ENCODE peak calls at places on chromosomes 4 and X, in six cellular contexts. F is effector CD4-positive, alpha-beta T cell; G is pons; N is activated T-cell treated with anti-CD3 and anti-CD28 coated beads for 24 hours; Z is NCI-H1436; I is amygdala. M is an unnamed sample.

GRCh38 chrX:71253253-71254091 is 468 bp downstream of the ZMYM3 start:
- DNase-seq in F (peak), G (no peak), N (no peak), Z (peak), I (no peak), M (peak)

GRCh38 chr4:75080888-75081287 is 148.0 kb downstream of the PARM1 start:
- DNase-seq in F (no peak), G (no peak), N (no peak), Z (no peak), I (no peak), M (no peak)

GRCh38 chr4:118712872-118713271 is 27.7 kb downstream of the METTL14 start:
- DNase-seq in F (no peak), G (no peak), N (no peak), Z (no peak), I (no peak), M (no peak)

GRCh38 chr4:78552398-78553396 is 1.1 kb downstream of the ANXA3 start:
- DNase-seq in F (no peak), G (no peak), N (no peak), Z (no peak), I (no peak), M (no peak)

GRCh38 chrX:33725556-33726232 is 406.4 kb downstream of the FAM47A start:
- DNase-seq in F (no peak), G (no peak), N (no peak), Z (no peak), I (no peak), M (no peak)

GRCh38 chrX:154370300-154370881 is 4.0 kb downstream of the FLNA start:
- DNase-seq in F (no peak), G (no peak), N (no peak), Z (no peak), I (no peak), M (no peak)

GRCh38 chrX:153769158-153769864 is 5.3 kb downstream of the PLXNB3 start:
- DNase-seq in F (no peak), G (no peak), N (no peak), Z (no peak), I (no peak), M (no peak)

GRCh38 chr4:169567916-169568315 is 44.5 kb downstream of the NEK1 start:
- DNase-seq in F (no peak), G (no peak), N (no peak), Z (no peak), I (no peak), M (no peak)

GRCh38 chr4:93776386-93777080 is 52.0 kb upstream of the ATOH1 start:
- DNase-seq in F (no peak), G (no peak), N (no peak), Z (no peak), I (no peak), M (no peak)

GRCh38 chr4:186689476-186689875 is 34.2 kb downstream of the FAT1 start:
- DNase-seq in F (no peak), G (peak), N (no peak), Z (no peak), I (no peak), M (no peak)